ENCODE peak calls at places on chromosome 18, in eight cellular contexts. R, F, H, Y, P, G, X and W are unnamed samples.

GRCh38 chr18:76558881-76559667 is 64.0 kb upstream of the ZNF516 start:
- DNase-seq in Y (peak), F (no peak), X (no peak), H (no peak), P (no peak), G (no peak), R (no peak), W (no peak)

GRCh38 chr18:50573679-50574078 is 13.8 kb downstream of the MAPK4 start:
- DNase-seq in R (no peak), P (no peak), G (no peak), F (no peak), H (no peak), Y (no peak), X (no peak), W (no peak)

GRCh38 chr18:52894801-52895200 is 554.8 kb downstream of the DCC start:
- DNase-seq in F (no peak), G (no peak), X (no peak), Y (no peak), H (no peak), R (no peak), P (no peak), W (no peak)

GRCh38 chr18:27964811-27965210 is 212.1 kb downstream of the CDH2 start:
- DNase-seq in R (no peak), Y (no peak), H (no peak), X (no peak), G (no peak), P (no peak), F (no peak), W (no peak)

GRCh38 chr18:26792661-26793060 is 72.8 kb downstream of the AQP4 start:
- DNase-seq in X (no peak), R (no peak), P (no peak), H (no peak), G (no peak), Y (no peak), F (no peak), W (no peak)

GRCh38 chr18:22847867-22848451 is 85.2 kb upstream of the RBBP8 start:
- DNase-seq in X (no peak), H (no peak), Y (peak), P (no peak), F (no peak), R (no peak), G (no peak), W (no peak)

GRCh38 chr18:1047406-1047805 is 142.7 kb downstream of the ADCYAP1 start:
- DNase-seq in X (no peak), H (no peak), Y (no peak), P (no peak), R (no peak), F (no peak), G (no peak), W (no peak)

GRCh38 chr18:62524443-62525200 is 1.8 kb downstream of the ZCCHC2 start:
- DNase-seq in Y (peak), H (peak), P (peak), F (peak), G (no peak), X (peak), R (peak), W (peak)

GRCh38 chr18:41532344-41533086 is 422.5 kb upstream of the PIK3C3 start:
- DNase-seq in G (no peak), X (no peak), R (no peak), H (no peak), Y (peak), F (no peak), P (no peak), W (no peak)

GRCh38 chr18:5276947-5277346 is 18.6 kb downstream of the ZBTB14 start:
- DNase-seq in Y (no peak), R (no peak), F (no peak), H (no peak), P (no peak), X (no peak), G (no peak), W (no peak)

GRCh38 chr18:23738151-23738550 is 48.9 kb downstream of the LAMA3 start:
- DNase-seq in X (peak), F (no peak), R (no peak), Y (no peak), P (no peak), H (no peak), G (no peak), W (no peak)

GRCh38 chr18:34771958-34772357 is 61.9 kb downstream of the DTNA start:
- DNase-seq in P (no peak), G (no peak), Y (peak), X (no peak), R (no peak), F (no peak), H (no peak), W (no peak)

GRCh38 chr18:59453468-59453961 is 94.5 kb upstream of the LMAN1 start:
- DNase-seq in P (no peak), H (no peak), R (no peak), Y (no peak), X (no peak), F (no peak), G (no peak), W (no peak)

GRCh38 chr18:53799134-53799533 is 425.3 kb downstream of the MBD2 start:
- DNase-seq in G (no peak), P (no peak), H (no peak), R (no peak), Y (peak), X (no peak), F (no peak), W (no peak)

GRCh38 chr18:75247601-75248421 is 37.2 kb downstream of the TSHZ1 start:
- DNase-seq in G (no peak), X (peak), Y (peak), F (no peak), P (no peak), R (no peak), H (no peak), W (no peak)

GRCh38 chr18:77145364-77145901 is 12.8 kb upstream of the MBP start:
- DNase-seq in G (no peak), F (no peak), Y (no peak), H (no peak), P (peak), X (no peak), R (no peak), W (no peak)

GRCh38 chr18:35711227-35711626 is 129.7 kb downstream of the GALNT1 start:
- DNase-seq in P (no peak), R (no peak), H (no peak), G (no peak), F (no peak), Y (no peak), X (no peak), W (no peak)

GRCh38 chr18:76621782-76622495 is 126.9 kb upstream of the ZNF516 start:
- DNase-seq in F (no peak), P (no peak), G (no peak), X (no peak), H (no peak), Y (peak), R (peak), W (no peak)

GRCh38 chr18:80175451-80176235 is 66.6 kb downstream of the ADNP2 start:
- DNase-seq in G (no peak), F (no peak), R (no peak), P (no peak), X (peak), H (peak), Y (no peak), W (no peak)

GRCh38 chr18:5173646-5174045 is 23.4 kb downstream of the AKAIN1 start:
- DNase-seq in R (no peak), P (no peak), G (no peak), Y (no peak), F (no peak), H (no peak), X (no peak), W (no peak)

GRCh38 chr18:77990131-77990530 is 740.5 kb downstream of the GALR1 start:
- DNase-seq in Y (no peak), P (no peak), F (no peak), G (no peak), X (no peak), R (no peak), H (no peak), W (no peak)

GRCh38 chr18:50545936-50546335 is 14.0 kb upstream of the MAPK4 start:
- DNase-seq in R (no peak), X (no peak), H (no peak), P (no peak), F (no peak), Y (no peak), G (no peak), W (no peak)

GRCh38 chr18:64271264-64271663 is 122.4 kb upstream of the LINC00305 start:
- DNase-seq in F (no peak), G (no peak), R (peak), H (no peak), P (no peak), Y (no peak), X (no peak), W (peak)

GRCh38 chr18:31660763-31661162 is 23.6 kb downstream of the B4GALT6 start:
- DNase-seq in H (no peak), Y (no peak), P (no peak), G (no peak), X (no peak), R (no peak), F (no peak), W (no peak)

GRCh38 chr18:79788096-79789085 is 9.3 kb upstream of the KCNG2 start:
- DNase-seq in X (no peak), H (no peak), F (peak), G (no peak), Y (no peak), R (no peak), P (peak), W (no peak)

GRCh38 chr18:49666045-49666444 is 104.2 kb downstream of the LIPG start:
- DNase-seq in F (no peak), P (no peak), H (no peak), X (no peak), R (no peak), Y (peak), G (no peak), W (no peak)

GRCh38 chr18:3455938-3456685 is 6.1 kb downstream of the TGIF1 start:
- DNase-seq in Y (peak), R (no peak), G (no peak), F (no peak), P (no peak), X (no peak), H (no peak), W (no peak)

DNA sequence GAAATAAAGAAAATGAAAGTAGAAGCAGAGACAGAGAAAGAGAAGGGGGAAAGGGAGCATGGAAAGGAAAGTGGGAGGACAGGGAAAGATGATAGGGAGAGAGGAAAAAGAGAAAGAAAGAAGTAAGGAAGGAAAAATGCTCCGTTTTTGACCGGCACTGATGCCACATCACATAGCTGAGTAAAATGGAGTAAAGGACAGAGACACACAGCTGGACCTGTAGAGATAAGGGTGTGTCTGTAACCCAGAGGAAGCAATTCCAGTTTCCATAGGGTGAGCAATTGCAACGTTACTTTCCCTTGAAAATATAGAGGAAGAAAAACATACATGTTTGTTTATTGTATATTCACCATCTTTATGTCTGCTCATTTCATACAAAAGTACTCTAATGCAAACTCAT is 1866.9 kb upstream of the PIK3C3 start:
- DNase-seq in Y (peak), X (no peak), P (no peak), F (no peak), H (no peak), R (no peak), G (no peak), W (no peak)
- H3K4me3 ChIP-seq in Y (peak), X (no peak), P (no peak), F (no peak), H (no peak), R (no peak), G (no peak), W (no peak)

GRCh38 chr18:42619771-42620170 is 495.7 kb downstream of the RIT2 start:
- DNase-seq in G (no peak), F (no peak), P (no peak), R (no peak), X (no peak), H (no peak), Y (no peak), W (no peak)

GRCh38 chr18:42620585-42620984 is 494.9 kb downstream of the RIT2 start:
- DNase-seq in G (no peak), F (no peak), H (no peak), Y (no peak), X (no peak), P (no peak), R (no peak), W (no peak)

GRCh38 chr18:42611134-42611533 is 504.4 kb downstream of the RIT2 start:
- DNase-seq in G (no peak), R (no peak), X (no peak), Y (no peak), H (no peak), P (no peak), F (no peak), W (no peak)

GRCh38 chr18:42617086-42617725 is 498.3 kb downstream of the RIT2 start:
- DNase-seq in X (no peak), G (no peak), Y (no peak), F (no peak), P (no peak), H (no peak), R (no peak), W (no peak)

DNA sequence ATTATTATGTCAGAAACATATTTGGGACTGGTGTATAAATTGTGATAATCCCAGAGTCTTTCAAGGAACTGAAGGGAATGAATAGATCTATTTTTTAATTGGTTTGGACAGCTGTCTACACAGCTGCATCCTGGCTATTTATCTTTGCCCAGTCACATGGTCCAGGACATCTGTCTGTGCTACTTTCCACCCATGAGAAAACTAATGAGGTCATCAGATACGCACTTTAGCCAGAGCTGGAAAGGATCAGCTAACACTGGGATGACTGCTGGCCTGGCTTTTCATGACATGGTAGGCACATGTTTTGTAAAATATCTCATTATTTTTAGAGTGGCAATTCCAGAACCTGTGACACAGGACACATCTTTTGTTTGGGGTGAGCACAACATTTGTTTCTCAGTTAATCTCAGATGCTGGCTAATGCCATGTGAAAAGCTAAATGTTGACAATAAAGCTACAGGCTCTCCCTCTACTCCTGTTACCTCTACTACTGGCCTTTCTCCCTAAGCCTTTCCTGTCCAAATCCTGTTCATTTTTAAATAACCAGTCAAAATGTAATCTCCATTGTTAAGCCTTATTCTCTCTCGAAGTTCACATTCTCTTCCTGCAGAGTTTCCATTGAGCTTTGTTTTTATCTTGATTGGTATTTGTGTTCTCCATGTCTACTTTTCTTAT is 500.7 kb downstream of the RIT2 start:
- DNase-seq in H (no peak), X (no peak), R (no peak), G (no peak), P (no peak), F (no peak), Y (no peak), W (peak)
- H3K27ac ChIP-seq in H (no peak), X (no peak), R (no peak), G (no peak), P (no peak), F (no peak), Y (no peak), W (no peak)

DNA sequence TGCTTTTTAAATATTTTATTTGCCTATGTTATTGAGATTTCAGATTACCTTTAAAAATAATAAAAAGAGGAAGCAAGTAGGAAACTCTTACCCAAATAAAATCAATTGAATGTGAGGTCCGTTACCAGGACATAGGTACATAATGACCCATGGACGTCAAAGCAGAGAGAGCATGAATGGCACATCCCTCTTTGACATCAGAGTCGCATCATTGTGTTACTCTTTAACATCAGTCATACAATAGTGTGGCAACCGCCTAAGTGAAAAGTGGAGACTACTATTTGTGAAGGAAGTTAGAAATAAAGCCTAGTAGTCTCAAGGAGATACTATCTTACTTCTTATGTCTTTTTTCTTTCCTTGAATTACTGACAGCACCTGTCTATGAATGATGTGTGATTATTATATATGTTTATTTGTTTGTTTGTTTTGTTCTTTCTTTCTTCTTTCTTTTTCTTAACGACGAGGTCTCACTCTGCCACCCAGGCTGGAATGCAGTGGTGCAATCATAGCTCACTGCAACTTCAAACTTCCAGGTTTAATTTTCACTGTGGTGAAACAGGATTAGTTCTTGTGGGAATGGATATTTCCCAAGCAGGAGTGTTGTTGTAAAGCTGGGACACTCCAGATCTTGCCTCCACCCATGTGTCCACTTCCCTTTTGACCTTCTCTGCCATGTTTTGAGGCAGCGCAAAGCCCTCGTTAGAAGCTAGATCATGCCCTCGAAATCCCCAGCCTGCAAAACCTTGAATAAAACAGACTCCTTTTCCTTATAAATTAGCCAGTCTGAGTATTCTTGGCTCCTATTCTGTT is 407.2 kb upstream of the NETO1 start:
- DNase-seq in P (no peak), H (no peak), F (no peak), Y (no peak), X (no peak), R (no peak), G (no peak), W (no peak)
- H3K4me3 ChIP-seq in P (no peak), H (no peak), F (no peak), Y (no peak), X (no peak), R (no peak), G (no peak), W (no peak)

GRCh38 chr18:11147962-11148654 is 1.3 kb downstream of the PIEZO2 start:
- DNase-seq in F (no peak), H (no peak), R (no peak), G (no peak), P (no peak), Y (peak), X (no peak), W (no peak)

GRCh38 chr18:11147371-11147860 is 2.0 kb downstream of the PIEZO2 start:
- DNase-seq in F (no peak), Y (peak), R (no peak), X (no peak), G (no peak), P (no peak), H (no peak), W (no peak)

GRCh38 chr18:11148655-11149440 is 521 bp downstream of the PIEZO2 start:
- DNase-seq in X (no peak), G (no peak), R (no peak), Y (no peak), H (no peak), P (no peak), F (peak), W (no peak)

GRCh38 chr18:11150271-11150615 is 874 bp upstream of the PIEZO2 start:
- DNase-seq in X (no peak), G (no peak), H (no peak), F (no peak), R (no peak), Y (no peak), P (no peak), W (no peak)

GRCh38 chr18:11149441-11150270 is at the start of gene PIEZO2:
- DNase-seq in R (peak), H (no peak), F (peak), P (peak), Y (peak), G (no peak), X (no peak), W (peak)
- H3K27ac ChIP-seq in R (no peak), H (no peak), F (no peak), P (no peak), Y (no peak), G (no peak), X (no peak), W (no peak)

DNA sequence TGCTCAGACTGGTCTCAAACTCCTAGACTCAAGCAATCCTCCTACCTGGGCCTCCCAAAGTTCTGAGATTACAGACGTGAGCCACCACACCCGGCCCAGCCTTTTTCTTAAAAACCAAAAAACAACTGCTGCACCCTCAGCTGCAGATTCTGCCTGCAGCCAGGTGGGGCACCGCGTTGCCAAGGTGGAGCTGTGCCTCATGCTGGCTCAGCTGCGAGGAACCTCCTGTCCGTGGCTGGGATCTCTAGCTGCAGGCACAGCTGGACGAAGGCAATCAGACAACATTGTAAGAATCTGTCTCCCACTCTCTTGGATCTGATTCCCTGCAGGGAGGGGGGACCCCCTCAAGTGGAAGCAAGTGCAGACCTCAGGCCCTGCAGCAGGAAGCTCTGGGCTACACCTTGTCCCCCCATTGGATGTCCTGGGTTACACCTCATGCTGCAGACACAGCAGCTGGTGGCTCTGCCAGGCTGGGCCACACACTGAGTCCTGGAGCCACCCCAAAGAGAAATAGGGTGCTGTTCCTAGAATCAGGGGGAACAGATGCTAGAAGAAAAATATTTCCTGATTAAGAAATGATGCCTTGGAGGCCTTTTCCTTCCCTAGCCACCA is 24.1 kb downstream of the CIDEA start:
- DNase-seq in G (no peak), Y (peak), X (no peak), P (no peak), H (no peak), R (no peak), F (no peak), W (no peak)
- H3K4me3 ChIP-seq in G (peak), Y (peak), X (no peak), P (no peak), H (no peak), R (no peak), F (peak), W (no peak)

GRCh38 chr18:7902399-7902839 is 335.3 kb downstream of the PTPRM start:
- DNase-seq in X (no peak), R (no peak), G (no peak), Y (peak), H (no peak), F (no peak), P (no peak), W (peak)
- H3K27ac ChIP-seq in X (no peak), R (no peak), G (no peak), Y (peak), H (no peak), F (no peak), P (no peak), W (no peak)